ENCODE peak calls at places on chromosome 12, in four cellular contexts. One of them, this sample, is unnamed.

GRCh38 chr12:116138380-116138779 is 139.1 kb downstream of the MED13L start:
- DNase-seq in mammary epithelial cell: no peak
- DNase-seq in heart left ventricle: no peak
- DNase-seq in A549: no peak
- DNase-seq in this sample: no peak

GRCh38 chr12:65156366-65156831 is 13.0 kb upstream of the LEMD3 start:
- DNase-seq in mammary epithelial cell: no peak
- DNase-seq in heart left ventricle: no peak
- DNase-seq in A549: no peak
- DNase-seq in this sample: no peak

GRCh38 chr12:64627781-64628180 is 17.5 kb downstream of the RASSF3 start:
- DNase-seq in A549: no peak
- DNase-seq in mammary epithelial cell: peak
- DNase-seq in heart left ventricle: no peak
- DNase-seq in this sample: no peak

GRCh38 chr12:55681142-55682077 is 26.3 kb downstream of the ITGA7 start:
- DNase-seq in heart left ventricle: no peak
- DNase-seq in A549: peak
- DNase-seq in mammary epithelial cell: peak
- DNase-seq in this sample: peak

GRCh38 chr12:92146497-92146828 is 817 bp upstream of the BTG1 start:
- DNase-seq in heart left ventricle: no peak
- DNase-seq in A549: no peak
- DNase-seq in mammary epithelial cell: no peak
- DNase-seq in this sample: no peak

GRCh38 chr12:106238146-106238545 is 9.7 kb downstream of the CKAP4 start:
- DNase-seq in A549: no peak
- DNase-seq in heart left ventricle: no peak
- DNase-seq in mammary epithelial cell: no peak
- DNase-seq in this sample: no peak

GRCh38 chr12:81136519-81136918 is 58.6 kb downstream of the ACSS3 start:
- DNase-seq in mammary epithelial cell: no peak
- DNase-seq in heart left ventricle: no peak
- DNase-seq in A549: no peak
- DNase-seq in this sample: no peak

GRCh38 chr12:54417712-54418440 is 1.2 kb downstream of the ITGA5 start:
- DNase-seq in mammary epithelial cell: no peak
- DNase-seq in heart left ventricle: no peak
- DNase-seq in A549: no peak
- DNase-seq in this sample: peak

GRCh38 chr12:116520801-116521471 is 38.2 kb upstream of the MAP1LC3B2 start:
- DNase-seq in mammary epithelial cell: peak
- DNase-seq in heart left ventricle: no peak
- DNase-seq in A549: no peak
- DNase-seq in this sample: no peak

GRCh38 chr12:58387199-58387598 is 445.8 kb downstream of the ATP23 start:
- DNase-seq in mammary epithelial cell: peak
- DNase-seq in heart left ventricle: no peak
- DNase-seq in A549: no peak
- DNase-seq in this sample: no peak

GRCh38 chr12:91922139-91922538 is 223.5 kb downstream of the BTG1 start:
- DNase-seq in heart left ventricle: no peak
- DNase-seq in mammary epithelial cell: no peak
- DNase-seq in A549: no peak
- DNase-seq in this sample: no peak

GRCh38 chr12:38056701-38057689 is 259.6 kb upstream of the ALG10B start:
- DNase-seq in mammary epithelial cell: peak
- DNase-seq in A549: peak
- DNase-seq in heart left ventricle: no peak
- DNase-seq in this sample: no peak

GRCh38 chr12:21851151-21851550 is 76.6 kb upstream of the KCNJ8 start:
- DNase-seq in A549: no peak
- DNase-seq in mammary epithelial cell: no peak
- DNase-seq in heart left ventricle: no peak
- DNase-seq in this sample: no peak

GRCh38 chr12:57090924-57091632 is 2.2 kb downstream of the NAB2 start:
- DNase-seq in mammary epithelial cell: no peak
- DNase-seq in A549: no peak
- DNase-seq in heart left ventricle: no peak
- DNase-seq in this sample: peak

GRCh38 chr12:103908877-103909276 is 21.3 kb upstream of the HSP90B1 start:
- DNase-seq in mammary epithelial cell: no peak
- DNase-seq in A549: no peak
- DNase-seq in heart left ventricle: no peak
- DNase-seq in this sample: no peak

GRCh38 chr12:59268295-59268809 is 327.5 kb upstream of the SLC16A7 start:
- DNase-seq in A549: no peak
- DNase-seq in mammary epithelial cell: no peak
- DNase-seq in heart left ventricle: no peak
- DNase-seq in this sample: no peak

GRCh38 chr12:2282321-2282720 is 229.5 kb downstream of the CACNA1C start:
- DNase-seq in A549: no peak
- DNase-seq in mammary epithelial cell: no peak
- DNase-seq in heart left ventricle: no peak
- DNase-seq in this sample: no peak

GRCh38 chr12:130695061-130695460 is 21.0 kb downstream of the RIMBP2 start:
- DNase-seq in mammary epithelial cell: no peak
- DNase-seq in heart left ventricle: no peak
- DNase-seq in A549: no peak
- DNase-seq in this sample: no peak

GRCh38 chr12:124369055-124369900 is 74.4 kb downstream of the RFLNA start:
- DNase-seq in mammary epithelial cell: no peak
- DNase-seq in heart left ventricle: peak
- DNase-seq in A549: no peak
- DNase-seq in this sample: peak

GRCh38 chr12:64968989-64969819 is 144.8 kb downstream of the TBC1D30 start:
- DNase-seq in mammary epithelial cell: no peak
- DNase-seq in A549: peak
- DNase-seq in heart left ventricle: no peak
- DNase-seq in this sample: no peak

GRCh38 chr12:8658361-8658760 is 4.3 kb downstream of the MFAP5 start:
- DNase-seq in heart left ventricle: no peak
- DNase-seq in A549: no peak
- DNase-seq in mammary epithelial cell: peak
- DNase-seq in this sample: no peak

GRCh38 chr12:88339254-88339949 is 197.3 kb downstream of the TMTC3 start:
- DNase-seq in A549: no peak
- DNase-seq in heart left ventricle: no peak
- DNase-seq in mammary epithelial cell: peak
- DNase-seq in this sample: no peak

GRCh38 chr12:119071638-119072231 is 90.4 kb downstream of the SRRM4 start:
- DNase-seq in mammary epithelial cell: no peak
- DNase-seq in heart left ventricle: no peak
- DNase-seq in A549: no peak
- DNase-seq in this sample: no peak

GRCh38 chr12:19338405-19338804 is 100.9 kb upstream of the AEBP2 start:
- DNase-seq in heart left ventricle: no peak
- DNase-seq in mammary epithelial cell: peak
- DNase-seq in A549: no peak
- DNase-seq in this sample: no peak

GRCh38 chr12:75827061-75827460 is 204.5 kb downstream of the PHLDA1 start:
- DNase-seq in mammary epithelial cell: no peak
- DNase-seq in A549: no peak
- DNase-seq in heart left ventricle: no peak
- DNase-seq in this sample: no peak

GRCh38 chr12:22459872-22460490 is 84.4 kb downstream of the C2CD5 start:
- DNase-seq in mammary epithelial cell: peak
- DNase-seq in A549: peak
- DNase-seq in heart left ventricle: no peak
- DNase-seq in this sample: no peak

GRCh38 chr12:95545303-95545702 is 6.0 kb downstream of the USP44 start:
- DNase-seq in A549: no peak
- DNase-seq in mammary epithelial cell: no peak
- DNase-seq in heart left ventricle: no peak
- DNase-seq in this sample: no peak

GRCh38 chr12:5511644-5512584 is 80.0 kb downstream of the NTF3 start:
- DNase-seq in mammary epithelial cell: no peak
- DNase-seq in A549: peak
- DNase-seq in heart left ventricle: no peak
- DNase-seq in this sample: no peak

GRCh38 chr12:117039891-117040309 is 59.3 kb downstream of the TESC start:
- DNase-seq in heart left ventricle: peak
- DNase-seq in A549: no peak
- DNase-seq in mammary epithelial cell: no peak
- DNase-seq in this sample: no peak

GRCh38 chr12:93456077-93456476 is 11.2 kb upstream of the MRPL42 start:
- DNase-seq in mammary epithelial cell: no peak
- DNase-seq in A549: no peak
- DNase-seq in heart left ventricle: no peak
- DNase-seq in this sample: no peak

GRCh38 chr12:76274699-76275098 is 73.5 kb downstream of the BBS10 start:
- DNase-seq in heart left ventricle: no peak
- DNase-seq in A549: no peak
- DNase-seq in mammary epithelial cell: peak
- DNase-seq in this sample: no peak

GRCh38 chr12:53059434-53060063 is 9.7 kb downstream of the TNS2 start:
- DNase-seq in A549: no peak
- DNase-seq in mammary epithelial cell: no peak
- DNase-seq in heart left ventricle: peak
- DNase-seq in this sample: no peak

GRCh38 chr12:53056296-53056695 is 6.4 kb downstream of the TNS2 start:
- DNase-seq in mammary epithelial cell: no peak
- DNase-seq in A549: no peak
- DNase-seq in heart left ventricle: no peak
- DNase-seq in this sample: peak

GRCh38 chr12:53058674-53059433 is 9.0 kb downstream of the TNS2 start:
- DNase-seq in mammary epithelial cell: no peak
- DNase-seq in heart left ventricle: peak
- DNase-seq in A549: no peak
- DNase-seq in this sample: peak

GRCh38 chr12:53056901-53057300 is 7.0 kb downstream of the TNS2 start:
- DNase-seq in A549: no peak
- DNase-seq in heart left ventricle: no peak
- DNase-seq in mammary epithelial cell: no peak
- DNase-seq in this sample: no peak

DNA sequence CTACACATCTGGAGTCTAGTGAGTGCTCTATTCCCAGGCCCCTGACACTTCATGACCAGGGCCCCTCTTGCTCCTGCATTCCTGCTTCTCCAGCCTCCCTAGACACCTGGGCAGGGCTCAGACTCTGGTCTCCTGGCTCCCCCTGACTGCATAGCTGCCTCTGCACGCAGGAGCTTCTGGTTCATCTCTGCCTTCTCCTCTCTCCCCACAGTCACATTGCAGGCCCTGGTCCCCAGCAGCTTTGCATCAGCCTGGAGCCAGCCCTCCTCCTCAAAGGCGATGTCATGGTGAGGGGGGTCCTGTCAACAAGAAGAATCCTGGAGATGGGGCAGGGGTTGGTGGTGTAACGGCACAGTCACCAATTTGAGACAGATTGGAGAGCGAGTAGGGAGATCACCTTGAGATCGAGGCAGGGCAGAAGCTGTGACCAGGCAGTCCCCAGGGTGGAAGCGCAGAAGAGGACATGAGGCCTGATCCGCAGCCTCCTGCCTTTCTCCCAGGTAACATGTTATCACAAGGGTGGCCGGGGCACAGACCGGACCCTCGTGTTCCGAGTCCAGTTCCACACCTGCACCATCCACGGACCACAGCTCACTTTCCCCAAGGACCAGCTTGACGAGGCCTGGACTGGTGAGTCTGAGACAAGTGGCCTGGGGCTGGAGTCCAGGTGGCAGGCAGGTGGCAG is 8.1 kb downstream of the TNS2 start:
- DNase-seq in A549: no peak
- DNase-seq in heart left ventricle: peak
- DNase-seq in mammary epithelial cell: no peak
- DNase-seq in this sample: peak
- H3K27ac ChIP-seq in A549: no peak
- H3K27ac ChIP-seq in heart left ventricle: no peak
- H3K27ac ChIP-seq in mammary epithelial cell: no peak
- H3K27ac ChIP-seq in this sample: peak

GRCh38 chr12:52436828-52437474 is 2.8 kb upstream of the KRT75 start:
- DNase-seq in heart left ventricle: no peak
- DNase-seq in mammary epithelial cell: no peak
- DNase-seq in A549: no peak
- DNase-seq in this sample: no peak

GRCh38 chr12:52434760-52435530 is 774 bp upstream of the KRT75 start:
- DNase-seq in heart left ventricle: no peak
- DNase-seq in A549: no peak
- DNase-seq in mammary epithelial cell: peak
- DNase-seq in this sample: no peak

GRCh38 chr12:52437508-52437907 is 3.3 kb upstream of the KRT75 start:
- DNase-seq in mammary epithelial cell: no peak
- DNase-seq in heart left ventricle: no peak
- DNase-seq in A549: no peak
- DNase-seq in this sample: no peak

GRCh38 chr12:52435659-52435999 is 1.5 kb upstream of the KRT75 start:
- DNase-seq in A549: no peak
- DNase-seq in mammary epithelial cell: no peak
- DNase-seq in heart left ventricle: no peak
- DNase-seq in this sample: no peak

GRCh38 chr12:52436000-52436827 is 2.0 kb upstream of the KRT75 start:
- DNase-seq in heart left ventricle: no peak
- DNase-seq in A549: no peak
- DNase-seq in mammary epithelial cell: peak
- DNase-seq in this sample: no peak
- H3K27ac ChIP-seq in heart left ventricle: no peak
- H3K27ac ChIP-seq in A549: no peak
- H3K27ac ChIP-seq in mammary epithelial cell: peak
- H3K27ac ChIP-seq in this sample: no peak

DNA sequence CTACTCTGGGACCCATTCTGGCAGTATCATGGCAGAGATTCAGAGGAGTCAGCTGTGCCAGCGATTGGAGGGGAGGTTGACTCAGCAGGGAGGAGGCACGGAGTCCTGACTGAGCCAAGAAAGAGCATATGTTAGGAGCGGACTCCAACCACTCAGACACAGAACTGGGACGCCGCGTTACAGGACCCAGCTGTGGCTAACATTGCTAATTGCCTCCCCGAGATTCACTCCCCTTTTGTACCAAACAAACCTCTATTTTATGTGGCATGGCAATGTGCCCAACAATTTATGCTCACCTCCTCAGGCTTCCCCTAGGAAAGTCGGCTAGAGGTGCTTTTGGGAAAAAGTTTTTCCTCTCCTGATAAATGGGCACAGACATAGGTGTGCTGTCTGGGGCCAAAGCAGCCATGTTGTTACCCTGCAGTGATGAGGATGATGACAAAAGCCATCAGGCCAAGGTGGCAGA is 15.2 kb upstream of the CLIP1 start:
- DNase-seq in mammary epithelial cell: peak
- DNase-seq in A549: no peak
- DNase-seq in heart left ventricle: peak
- DNase-seq in this sample: peak
- H3K27ac ChIP-seq in mammary epithelial cell: no peak
- H3K27ac ChIP-seq in A549: no peak
- H3K27ac ChIP-seq in heart left ventricle: peak
- H3K27ac ChIP-seq in this sample: peak

DNA sequence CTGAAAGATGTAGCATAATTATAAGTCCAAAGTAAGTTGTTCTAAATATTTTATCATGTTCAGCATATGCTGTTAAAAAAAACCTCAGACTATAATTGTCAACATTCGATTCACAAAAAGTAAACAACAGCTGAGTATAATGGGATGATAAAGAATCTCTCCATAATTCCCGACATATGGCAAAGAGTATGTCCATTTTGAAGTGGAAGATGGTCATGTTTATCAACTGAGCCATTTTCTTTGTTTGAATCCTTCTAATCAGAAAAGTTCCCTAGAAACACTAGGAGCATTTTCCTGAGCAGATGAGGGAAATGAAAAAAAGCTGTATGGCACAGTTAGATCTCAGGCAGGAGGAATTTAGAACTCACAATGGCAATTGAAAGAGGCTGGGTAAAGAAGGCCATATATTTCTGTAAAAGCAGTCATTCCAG is 192.1 kb upstream of the AMIGO2 start:
- DNase-seq in heart left ventricle: no peak
- DNase-seq in A549: no peak
- DNase-seq in mammary epithelial cell: peak
- DNase-seq in this sample: no peak
- H3K27ac ChIP-seq in heart left ventricle: no peak
- H3K27ac ChIP-seq in A549: peak
- H3K27ac ChIP-seq in mammary epithelial cell: peak
- H3K27ac ChIP-seq in this sample: no peak